ENCODE peak calls at places on chromosomes 11 and 22, in eight cellular contexts. U, V, M, Z, H, B, L and G are unnamed samples.

GRCh38 chr22:17999851-18000250 is 24.5 kb downstream of the MICAL3 start:
- DNase-seq in U (no peak), V (no peak), M (peak), Z (no peak), H (no peak), B (peak), L (no peak), G (no peak)

GRCh38 chr11:92776676-92777075 is 192.8 kb upstream of the MTNR1B start:
- DNase-seq in U (no peak), V (no peak), M (no peak), Z (no peak), H (no peak), B (no peak), L (no peak), G (peak)

GRCh38 chr11:102367364-102367763 is 20.4 kb downstream of the BIRC2 start:
- DNase-seq in U (no peak), V (no peak), M (no peak), Z (peak), H (no peak), B (peak), L (no peak), G (peak)

GRCh38 chr22:19871845-19872778 is 17.4 kb upstream of the GNB1L start:
- DNase-seq in U (no peak), V (no peak), M (no peak), Z (no peak), H (no peak), B (no peak), L (peak), G (no peak)

GRCh38 chr11:104490182-104490581 is 326.2 kb upstream of the PDGFD start:
- DNase-seq in U (no peak), V (no peak), M (no peak), Z (no peak), H (no peak), B (no peak), L (no peak), G (no peak)

GRCh38 chr22:19258371-19258770 is 33.1 kb downstream of the CLTCL1 start:
- DNase-seq in U (no peak), V (no peak), M (no peak), Z (no peak), H (no peak), B (no peak), L (no peak), G (no peak)

GRCh38 chr11:83070044-83070877 is 1.4 kb downstream of the RAB30 start:
- DNase-seq in U (no peak), V (no peak), M (peak), Z (peak), H (no peak), B (peak), L (no peak), G (peak)

GRCh38 chr22:22046370-22046769 is 63.8 kb upstream of the TOP3B start:
- DNase-seq in U (no peak), V (no peak), M (no peak), Z (no peak), H (no peak), B (no peak), L (no peak), G (no peak)

GRCh38 chr22:47067911-47068654 is 305.6 kb downstream of the TBC1D22A start:
- DNase-seq in U (no peak), V (no peak), M (no peak), Z (no peak), H (no peak), B (no peak), L (no peak), G (no peak)